ENCODE peak calls at places on chromosomes 11 and 22, in six cellular contexts. One of them, this sample, is unnamed.

GRCh38 chr22:49521787-49522224 is 305.9 kb downstream of the BRD1 start:
- DNase-seq in NB4: no peak
- DNase-seq in cardiac fibroblast: no peak
- DNase-seq in IMR-90: no peak
- DNase-seq in pancreas: no peak
- DNase-seq in Panc1: no peak
- DNase-seq in this sample: no peak

GRCh38 chr11:61756452-61757212 is 4.2 kb downstream of the MYRF start:
- DNase-seq in cardiac fibroblast: peak
- DNase-seq in NB4: peak
- DNase-seq in Panc1: no peak
- DNase-seq in pancreas: peak
- DNase-seq in IMR-90: peak
- DNase-seq in this sample: no peak

GRCh38 chr11:59901306-59901705 is 22.7 kb downstream of the OOSP3 start:
- DNase-seq in NB4: peak
- DNase-seq in IMR-90: no peak
- DNase-seq in Panc1: no peak
- DNase-seq in cardiac fibroblast: peak
- DNase-seq in pancreas: no peak
- DNase-seq in this sample: no peak

GRCh38 chr22:40189979-40190378 is 12.3 kb downstream of the TNRC6B start:
- DNase-seq in pancreas: no peak
- DNase-seq in Panc1: no peak
- DNase-seq in cardiac fibroblast: peak
- DNase-seq in NB4: no peak
- DNase-seq in IMR-90: peak
- DNase-seq in this sample: no peak

GRCh38 chr11:11422291-11423128 is 69.5 kb upstream of the CSNK2A3 start:
- DNase-seq in pancreas: no peak
- DNase-seq in cardiac fibroblast: no peak
- DNase-seq in Panc1: no peak
- DNase-seq in IMR-90: no peak
- DNase-seq in NB4: no peak
- DNase-seq in this sample: peak

GRCh38 chr11:34209809-34210208 is 104.4 kb downstream of the NAT10 start:
- DNase-seq in NB4: no peak
- DNase-seq in Panc1: no peak
- DNase-seq in cardiac fibroblast: no peak
- DNase-seq in pancreas: no peak
- DNase-seq in IMR-90: no peak
- DNase-seq in this sample: no peak

GRCh38 chr11:122367809-122368231 is 251.8 kb upstream of the BLID start:
- DNase-seq in IMR-90: peak
- DNase-seq in Panc1: no peak
- DNase-seq in pancreas: peak
- DNase-seq in NB4: no peak
- DNase-seq in cardiac fibroblast: peak
- DNase-seq in this sample: no peak

GRCh38 chr22:19819911-19820879 is 34.5 kb downstream of the GNB1L start:
- DNase-seq in pancreas: peak
- DNase-seq in IMR-90: no peak
- DNase-seq in Panc1: no peak
- DNase-seq in NB4: no peak
- DNase-seq in cardiac fibroblast: no peak
- DNase-seq in this sample: no peak

GRCh38 chr11:92251980-92252379 is 27.4 kb downstream of the FAT3 start:
- DNase-seq in Panc1: no peak
- DNase-seq in IMR-90: peak
- DNase-seq in NB4: no peak
- DNase-seq in pancreas: no peak
- DNase-seq in cardiac fibroblast: peak
- DNase-seq in this sample: no peak

GRCh38 chr11:47886096-47886495 is 37.9 kb upstream of the NUP160 start:
- DNase-seq in IMR-90: peak
- DNase-seq in pancreas: no peak
- DNase-seq in NB4: no peak
- DNase-seq in Panc1: no peak
- DNase-seq in cardiac fibroblast: peak
- DNase-seq in this sample: no peak

GRCh38 chr11:44861829-44862545 is 88.7 kb downstream of the TP53I11 start:
- DNase-seq in IMR-90: peak
- DNase-seq in cardiac fibroblast: peak
- DNase-seq in NB4: peak
- DNase-seq in pancreas: peak
- DNase-seq in Panc1: peak
- DNase-seq in this sample: no peak

GRCh38 chr22:24523873-24524272 is 28.7 kb downstream of the UPB1 start:
- DNase-seq in cardiac fibroblast: peak
- DNase-seq in IMR-90: peak
- DNase-seq in NB4: no peak
- DNase-seq in Panc1: no peak
- DNase-seq in pancreas: no peak
- DNase-seq in this sample: no peak

GRCh38 chr11:126719740-126720139 is 280.8 kb downstream of the KIRREL3 start:
- DNase-seq in IMR-90: no peak
- DNase-seq in cardiac fibroblast: no peak
- DNase-seq in pancreas: no peak
- DNase-seq in NB4: no peak
- DNase-seq in Panc1: no peak
- DNase-seq in this sample: no peak

GRCh38 chr22:29351042-29351441 is 35.5 kb upstream of the RASL10A start:
- DNase-seq in cardiac fibroblast: no peak
- DNase-seq in IMR-90: no peak
- DNase-seq in pancreas: peak
- DNase-seq in Panc1: no peak
- DNase-seq in NB4: no peak
- DNase-seq in this sample: no peak

GRCh38 chr22:20591660-20592310 is 84.4 kb downstream of the MED15 start:
- DNase-seq in cardiac fibroblast: no peak
- DNase-seq in IMR-90: peak
- DNase-seq in pancreas: no peak
- DNase-seq in Panc1: no peak
- DNase-seq in NB4: no peak
- DNase-seq in this sample: no peak

GRCh38 chr11:70306586-70307033 is 36.1 kb downstream of the PPFIA1 start:
- DNase-seq in pancreas: no peak
- DNase-seq in Panc1: no peak
- DNase-seq in cardiac fibroblast: no peak
- DNase-seq in NB4: no peak
- DNase-seq in IMR-90: no peak
- DNase-seq in this sample: no peak
- TF ChIP-seq CTCF in pancreas: no peak
- TF ChIP-seq CTCF in Panc1: no peak
- TF ChIP-seq CTCF in cardiac fibroblast: no peak
- TF ChIP-seq CTCF in NB4: no peak
- TF ChIP-seq CTCF in IMR-90: no peak
- TF ChIP-seq CTCF in this sample: no peak

DNA sequence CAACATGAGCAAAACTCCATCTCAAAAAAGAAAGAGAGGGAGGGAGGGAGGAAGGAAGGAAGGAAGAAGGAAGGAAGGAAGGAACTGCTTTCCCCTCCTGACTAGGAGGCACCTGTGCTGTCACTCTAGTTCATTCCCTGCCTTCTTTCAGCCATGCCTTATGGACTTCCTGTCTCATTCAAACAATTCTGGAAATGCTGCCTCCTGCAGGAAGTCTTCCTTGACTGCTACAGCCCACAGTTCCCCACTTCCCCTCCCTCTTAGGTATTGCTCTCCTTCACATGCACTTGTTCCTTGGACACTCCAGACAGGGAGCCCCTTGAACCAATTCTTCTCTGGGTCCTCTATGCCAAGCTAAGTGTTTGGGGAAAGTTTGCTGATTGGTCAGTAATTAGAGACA is 31.6 kb upstream of the WNT11 start:
- DNase-seq in NB4: peak
- DNase-seq in pancreas: no peak
- DNase-seq in IMR-90: peak
- DNase-seq in cardiac fibroblast: peak
- DNase-seq in Panc1: no peak
- DNase-seq in this sample: no peak
- TF ChIP-seq CTCF in NB4: peak
- TF ChIP-seq CTCF in pancreas: no peak
- TF ChIP-seq CTCF in IMR-90: no peak
- TF ChIP-seq CTCF in cardiac fibroblast: no peak
- TF ChIP-seq CTCF in Panc1: no peak
- TF ChIP-seq CTCF in this sample: no peak

GRCh38 chr22:39185601-39186012 is 33.1 kb upstream of the CBX7 start:
- DNase-seq in cardiac fibroblast: peak
- DNase-seq in Panc1: no peak
- DNase-seq in NB4: no peak
- DNase-seq in IMR-90: peak
- DNase-seq in pancreas: no peak
- DNase-seq in this sample: no peak
- TF ChIP-seq CTCF in cardiac fibroblast: peak
- TF ChIP-seq CTCF in Panc1: no peak
- TF ChIP-seq CTCF in NB4: no peak
- TF ChIP-seq CTCF in IMR-90: peak
- TF ChIP-seq CTCF in pancreas: no peak
- TF ChIP-seq CTCF in this sample: no peak

GRCh38 chr22:22959147-22959827 is 71.7 kb downstream of the IGLL5 start:
- DNase-seq in NB4: peak
- DNase-seq in IMR-90: peak
- DNase-seq in cardiac fibroblast: peak
- DNase-seq in pancreas: peak
- DNase-seq in Panc1: no peak
- DNase-seq in this sample: peak
- TF ChIP-seq CTCF in NB4: peak
- TF ChIP-seq CTCF in IMR-90: peak
- TF ChIP-seq CTCF in cardiac fibroblast: peak
- TF ChIP-seq CTCF in pancreas: peak
- TF ChIP-seq CTCF in Panc1: peak
- TF ChIP-seq CTCF in this sample: peak

DNA sequence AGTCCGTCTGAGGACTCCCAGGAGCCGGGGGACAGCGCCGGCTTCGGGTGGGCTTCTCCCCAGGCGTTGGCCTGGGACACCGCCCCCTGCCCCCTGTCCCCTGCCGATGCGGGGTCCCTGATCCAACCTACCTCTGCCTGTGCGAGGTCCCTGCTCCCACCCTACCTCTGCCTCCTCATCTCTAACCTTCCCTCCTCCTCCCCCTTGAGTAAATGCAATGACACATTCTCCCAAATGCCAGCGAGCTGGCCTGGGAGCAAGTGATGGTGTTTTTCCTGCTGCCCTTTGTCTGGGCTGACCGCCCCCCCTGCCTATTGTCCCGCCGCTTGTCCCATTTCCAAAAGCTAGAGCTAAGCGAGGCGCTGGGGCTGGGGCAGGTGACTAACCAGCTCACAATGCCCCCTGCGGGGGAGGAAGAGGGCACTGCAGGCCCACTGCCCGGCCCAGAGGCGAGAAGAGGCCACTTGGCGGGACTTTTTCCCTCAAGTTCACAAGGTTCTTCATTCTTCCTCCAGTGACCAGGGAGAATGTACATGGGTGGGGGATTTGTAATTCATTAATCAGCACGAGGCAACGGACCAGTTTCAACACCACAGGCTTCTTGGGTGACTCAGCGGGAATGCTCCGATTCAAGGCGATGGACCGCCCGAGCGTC is 645 bp upstream of the CLCF1 start:
- DNase-seq in IMR-90: peak
- DNase-seq in cardiac fibroblast: peak
- DNase-seq in Panc1: peak
- DNase-seq in NB4: peak
- DNase-seq in pancreas: peak
- DNase-seq in this sample: no peak
- TF ChIP-seq CTCF in IMR-90: peak
- TF ChIP-seq CTCF in cardiac fibroblast: peak
- TF ChIP-seq CTCF in Panc1: no peak
- TF ChIP-seq CTCF in NB4: peak
- TF ChIP-seq CTCF in pancreas: peak
- TF ChIP-seq CTCF in this sample: no peak

DNA sequence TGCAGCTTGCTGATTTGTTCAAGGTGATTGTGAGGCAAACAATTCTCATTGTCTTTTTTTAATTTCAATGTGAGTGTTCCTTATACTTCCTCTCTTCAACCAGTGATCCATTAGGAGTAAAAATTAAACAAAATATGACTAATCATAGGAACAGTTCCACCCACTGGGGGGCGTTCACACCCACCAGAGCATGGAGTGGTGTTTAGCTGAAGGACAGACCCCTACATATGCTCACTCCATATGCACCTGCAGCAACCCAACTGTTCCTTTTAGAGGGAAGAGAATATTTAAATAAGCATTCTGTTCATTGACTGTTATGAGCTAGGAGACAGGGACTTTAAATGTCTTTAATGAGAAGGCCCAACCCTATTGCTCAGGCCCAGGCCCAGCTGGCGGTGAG is 78.7 kb upstream of the DRD2 start:
- DNase-seq in IMR-90: no peak
- DNase-seq in NB4: peak
- DNase-seq in Panc1: no peak
- DNase-seq in cardiac fibroblast: no peak
- DNase-seq in pancreas: no peak
- DNase-seq in this sample: no peak
- TF ChIP-seq CTCF in IMR-90: no peak
- TF ChIP-seq CTCF in NB4: no peak
- TF ChIP-seq CTCF in Panc1: peak
- TF ChIP-seq CTCF in cardiac fibroblast: peak
- TF ChIP-seq CTCF in pancreas: no peak
- TF ChIP-seq CTCF in this sample: peak

DNA sequence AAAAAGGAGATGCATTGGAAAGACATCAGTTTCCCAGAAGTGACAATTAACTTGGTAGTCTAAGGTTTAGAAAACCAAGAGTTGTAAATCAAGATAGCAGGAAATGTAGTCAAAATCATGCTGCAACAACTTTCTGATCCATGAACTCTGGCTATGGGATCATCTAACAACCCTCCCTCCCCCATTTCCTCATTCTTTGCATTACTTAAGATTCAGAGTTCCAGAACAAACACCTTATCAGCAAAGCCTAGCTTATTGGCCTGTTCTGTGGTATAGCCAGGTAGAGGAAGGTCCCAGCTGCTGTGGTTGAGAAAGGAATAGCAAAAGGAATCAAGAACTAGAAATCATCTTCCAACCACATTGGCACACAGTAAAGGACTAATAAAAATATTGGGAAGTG is 651.1 kb downstream of the METTL15 start:
- DNase-seq in NB4: no peak
- DNase-seq in pancreas: no peak
- DNase-seq in IMR-90: peak
- DNase-seq in cardiac fibroblast: peak
- DNase-seq in Panc1: no peak
- DNase-seq in this sample: no peak
- TF ChIP-seq CTCF in NB4: no peak
- TF ChIP-seq CTCF in pancreas: no peak
- TF ChIP-seq CTCF in IMR-90: no peak
- TF ChIP-seq CTCF in cardiac fibroblast: no peak
- TF ChIP-seq CTCF in Panc1: no peak
- TF ChIP-seq CTCF in this sample: no peak

DNA sequence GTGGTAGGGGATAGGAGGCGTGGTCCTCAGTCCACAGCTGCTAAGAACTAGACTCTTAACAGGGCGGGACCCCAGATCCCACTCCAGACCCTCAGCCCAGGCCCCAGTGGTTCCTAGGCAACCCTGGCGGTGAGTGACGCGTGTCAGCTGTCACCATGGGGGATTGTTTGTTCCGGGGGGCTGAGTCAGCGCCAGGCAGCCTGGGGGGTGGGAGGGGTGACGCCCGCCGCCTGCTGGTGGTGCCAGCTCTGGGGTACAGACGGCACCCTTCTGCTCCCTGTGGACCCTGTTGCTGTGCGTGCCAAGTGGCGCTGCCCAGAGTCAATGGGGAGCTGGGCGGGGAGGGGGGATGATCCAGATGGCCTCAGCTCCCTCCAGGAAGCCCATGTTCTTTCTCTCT is 2.5 kb downstream of the CNIH2 start:
- DNase-seq in Panc1: no peak
- DNase-seq in NB4: no peak
- DNase-seq in IMR-90: no peak
- DNase-seq in pancreas: peak
- DNase-seq in cardiac fibroblast: no peak
- DNase-seq in this sample: no peak
- TF ChIP-seq CTCF in Panc1: no peak
- TF ChIP-seq CTCF in NB4: no peak
- TF ChIP-seq CTCF in IMR-90: no peak
- TF ChIP-seq CTCF in pancreas: no peak
- TF ChIP-seq CTCF in cardiac fibroblast: no peak
- TF ChIP-seq CTCF in this sample: no peak